ENCODE peak calls at places on chromosomes 16 and 17, in four cellular contexts. K is esophagus squamous epithelium, C is AG04450, X is AG10803. G is an unnamed sample.

GRCh38 chr17:50198026-50198669 is 3.3 kb downstream of the COL1A1 start:
- DNase-seq in K (no peak), C (no peak), X (peak; percentile 60), G (peak; percentile 79)

GRCh38 chr17:28655160-28655559 is 6.5 kb downstream of the SDF2 start:
- DNase-seq in K (no peak), C (no peak), X (no peak), G (no peak)

GRCh38 chr17:82972836-82973372 is 106.5 kb upstream of the METRNL start:
- DNase-seq in K (no peak), C (no peak), X (no peak), G (no peak)

GRCh38 chr16:11145821-11146211 is 110.2 kb downstream of the SOCS1 start:
- DNase-seq in K (no peak), C (no peak), X (no peak), G (no peak)

GRCh38 chr17:78125138-78125913 is 3.2 kb downstream of the TMC6 start:
- DNase-seq in K (no peak), C (no peak), X (no peak), G (no peak)

GRCh38 chr17:61294777-61295176 is 104.9 kb upstream of the TBX2 start:
- DNase-seq in K (no peak), C (no peak), X (peak; percentile 65), G (peak; percentile 51)

GRCh38 chr17:39615434-39615833 is 7.7 kb upstream of the NEUROD2 start:
- DNase-seq in K (no peak), C (no peak), X (no peak), G (no peak)

GRCh38 chr17:17186051-17186450 is 20.1 kb downstream of the PLD6 start:
- DNase-seq in K (no peak), C (no peak), X (no peak), G (no peak)

GRCh38 chr16:50285406-50286003 is 19.2 kb downstream of the ADCY7 start:
- DNase-seq in K (no peak), C (no peak), X (no peak), G (no peak)

GRCh38 chr16:28981517-28981916 is 3.3 kb upstream of the LAT start:
- DNase-seq in K (no peak), C (no peak), X (no peak), G (peak; percentile 14)

GRCh38 chr17:38575781-38576180 is 30.0 kb downstream of the SRCIN1 start:
- DNase-seq in K (no peak), C (no peak), X (peak; percentile 48), G (no peak)

GRCh38 chr16:20322696-20323095 is 4.6 kb downstream of the GP2 start:
- DNase-seq in K (no peak), C (no peak), X (no peak), G (no peak)

GRCh38 chr17:57506253-57506911 is 238.7 kb downstream of the CCDC182 start:
- DNase-seq in K (no peak), C (no peak), X (no peak), G (no peak)

GRCh38 chr17:73952498-73953205 is 250.8 kb upstream of the RPL38 start:
- DNase-seq in K (no peak), C (no peak), X (no peak), G (no peak)
- TF ChIP-seq CTCF in K (peak; percentile 24), C (no peak), X (peak; percentile 1), G (no peak)

GRCh38 chr17:74427763-74428153 is 4.1 kb upstream of the GPRC5C start:
- DNase-seq in K (no peak), C (no peak), X (no peak), G (no peak)
- H3K4me3 ChIP-seq in K (no peak overlapping the region), C (no peak overlapping the region), X (no peak overlapping the region), G (no peak overlapping the region)

DNA sequence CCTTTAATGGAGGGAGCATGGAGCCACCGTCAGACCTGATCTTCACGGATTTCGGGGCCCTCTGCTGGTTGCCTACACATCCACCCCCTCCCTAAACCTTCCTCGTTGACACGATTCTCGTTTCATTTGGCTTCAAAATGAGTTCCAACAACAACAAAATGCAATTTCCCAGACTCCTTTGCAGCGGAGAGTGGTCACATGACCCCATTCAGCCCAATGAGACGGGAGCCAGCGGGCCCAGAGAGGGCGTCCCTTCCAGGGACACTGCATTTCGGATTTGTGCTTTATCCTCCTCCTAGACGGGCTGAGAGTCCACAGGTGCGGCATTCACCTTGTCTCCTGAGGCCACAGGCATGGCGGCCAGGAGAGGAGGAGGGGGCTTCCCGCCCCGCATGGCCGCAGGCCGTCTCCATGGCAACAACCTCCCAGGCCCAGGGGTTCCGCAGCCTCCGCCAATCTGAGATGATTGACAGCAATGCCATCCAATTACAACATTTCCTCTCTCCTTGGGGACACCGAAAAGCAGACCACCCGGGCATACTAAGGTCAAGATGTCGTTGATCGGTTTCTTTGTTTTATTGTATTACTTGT is 259.8 kb downstream of the C16orf95 start:
- DNase-seq in K (no peak), C (no peak), X (peak; percentile 9), G (no peak)
- TF ChIP-seq CTCF in K (no peak), C (peak; percentile 25), X (no peak), G (no peak)

GRCh38 chr17:81285179-81285878 is 9.8 kb downstream of the SLC38A10 start:
- DNase-seq in K (no peak), C (no peak), X (peak; percentile 12), G (peak; percentile 42)
- H3K4me3 ChIP-seq in K (peak overlapping the region; percentile 15), C (no peak overlapping the region), X (no peak overlapping the region), G (peak overlapping the region; percentile 24)

GRCh38 chr17:44925731-44926697 is 10.7 kb upstream of the GFAP start:
- DNase-seq in K (no peak), C (no peak), X (no peak), G (no peak)

GRCh38 chr17:44921122-44921882 is 6.0 kb upstream of the GFAP start:
- DNase-seq in K (no peak), C (no peak), X (no peak), G (no peak)

GRCh38 chr17:44922746-44923470 is 7.6 kb upstream of the GFAP start:
- DNase-seq in K (no peak), C (no peak), X (no peak), G (no peak)

GRCh38 chr17:44922136-44922535 is 6.8 kb upstream of the GFAP start:
- DNase-seq in K (no peak), C (no peak), X (no peak), G (no peak)

DNA sequence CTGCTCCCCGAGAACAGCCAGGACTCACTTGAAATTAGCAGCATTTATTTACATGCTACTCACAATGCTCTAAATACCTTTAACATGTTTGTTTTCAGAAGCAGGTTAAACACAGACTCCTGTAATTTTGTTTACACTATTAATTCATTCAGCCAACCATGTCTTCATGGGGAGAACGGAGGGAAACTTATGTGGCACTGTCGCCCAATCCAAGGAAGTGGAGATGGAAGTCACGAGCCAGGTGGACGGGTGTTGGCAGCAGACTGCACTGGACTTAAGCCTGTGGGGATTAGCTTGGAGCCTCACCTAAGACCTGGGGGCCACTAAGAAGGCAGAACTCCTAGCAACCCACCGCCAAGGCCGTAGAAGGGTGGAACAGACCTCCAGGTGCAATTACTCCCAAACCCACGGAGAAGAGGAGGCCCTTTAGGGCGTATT is 8.8 kb upstream of the GFAP start:
- DNase-seq in K (no peak), C (no peak), X (no peak), G (no peak)
- TF ChIP-seq CTCF in K (no peak), C (no peak), X (no peak), G (no peak)

DNA sequence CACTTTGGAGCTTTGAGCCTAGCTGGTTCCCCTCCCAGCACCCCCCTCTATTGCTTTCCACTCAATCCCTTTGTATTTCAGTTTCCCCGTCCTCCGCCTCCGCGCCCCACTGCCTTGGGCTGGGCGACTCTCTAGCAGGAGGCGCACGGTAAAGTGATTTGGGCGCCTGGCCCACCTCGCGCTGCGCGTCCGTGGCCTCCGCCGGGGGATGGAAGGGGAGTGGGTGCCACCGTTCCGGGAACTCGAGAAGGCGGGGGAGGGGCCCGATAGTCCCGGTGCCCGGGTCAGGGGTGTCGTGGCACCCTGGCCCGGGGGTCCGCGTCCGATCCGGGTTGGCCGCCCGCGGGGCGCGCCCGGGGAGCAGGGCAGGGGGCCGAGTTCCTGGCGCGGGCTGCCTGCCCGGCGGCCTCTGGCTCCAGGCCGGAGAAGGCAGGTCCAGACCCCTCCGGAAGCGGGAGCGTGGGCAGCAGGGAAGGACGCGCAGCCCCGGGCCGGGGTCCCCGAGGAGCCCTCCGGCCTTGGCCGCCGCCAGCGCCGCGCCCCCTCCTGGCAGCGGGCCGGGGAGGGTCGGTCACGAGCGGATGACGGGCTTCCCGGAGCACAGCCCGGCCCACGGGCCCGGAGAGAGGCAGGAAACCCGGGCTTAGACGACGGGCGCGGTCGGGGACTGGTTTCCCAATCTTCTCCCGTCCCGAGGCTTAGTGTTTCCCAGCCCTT is 15.8 kb downstream of the MEOX1 start:
- DNase-seq in K (no peak), C (no peak), X (peak; percentile 49), G (peak; percentile 74)
- H3K4me3 ChIP-seq in K (peak overlapping the region; percentile 51), C (peak overlapping the region; percentile 25), X (peak overlapping the region; percentile 43), G (peak overlapping the region; percentile 22)

GRCh38 chr16:76157629-76158028 is 119.6 kb upstream of the CNTNAP4 start:
- DNase-seq in K (no peak), C (no peak), X (no peak), G (no peak)
- TF ChIP-seq CTCF in K (no peak), C (no peak), X (no peak), G (no peak)

G was measured in fibroblast of pulmonary artery.